ENCODE peak calls at places on chromosomes 4 and X, in seven cellular contexts. Y, R, H, D, G, S and N are unnamed samples.

GRCh38 chrX:24918715-24919114 is 97.0 kb downstream of the ARX start:
- DNase-seq in Y (no peak), G (no peak), S (no peak), R (no peak), D (no peak), H (no peak), N (no peak)

GRCh38 chr4:152983774-152984411 is 47.8 kb downstream of the FHDC1 start:
- DNase-seq in Y (no peak), D (no peak), G (no peak), H (no peak), S (no peak), R (no peak), N (no peak)

GRCh38 chrX:34877451-34877850 is 65.1 kb upstream of the FAM47B start:
- DNase-seq in S (no peak), H (no peak), R (no peak), D (no peak), G (no peak), Y (no peak), N (no peak)

GRCh38 chr4:186020793-186021407 is 48.1 kb upstream of the TLR3 start:
- DNase-seq in Y (no peak), G (no peak), D (no peak), S (no peak), R (no peak), H (no peak), N (no peak)

GRCh38 chr4:107366900-107367299 is 330.8 kb upstream of the DKK2 start:
- DNase-seq in D (no peak), R (no peak), Y (no peak), H (no peak), S (no peak), G (no peak), N (no peak)

GRCh38 chr4:3452376-3452775 is 10.6 kb downstream of the HGFAC start:
- DNase-seq in G (no peak), D (peak), S (no peak), Y (no peak), H (no peak), R (peak), N (no peak)

GRCh38 chrX:72576161-72576896 is 3.7 kb upstream of the HDAC8 start:
- DNase-seq in H (no peak), R (peak), S (no peak), D (no peak), G (no peak), Y (no peak), N (no peak)

GRCh38 chr4:65668201-65669007 is 1.9 kb downstream of the EPHA5 start:
- DNase-seq in D (no peak), S (no peak), H (no peak), G (peak), R (no peak), Y (no peak), N (no peak)

GRCh38 chrX:25640276-25640675 is 497.9 kb upstream of the MAGEB18 start:
- DNase-seq in Y (no peak), D (no peak), S (no peak), H (no peak), R (no peak), G (no peak), N (no peak)

GRCh38 chrX:1481636-1482529 is 29.2 kb upstream of the ASMTL start:
- DNase-seq in H (no peak), Y (peak), S (peak), R (peak), D (peak), G (no peak), N (no peak)

GRCh38 chrX:102155806-102156179 is at the start of gene BEX5:
- DNase-seq in D (peak), H (no peak), G (peak), Y (peak), S (no peak), R (no peak), N (no peak)

GRCh38 chr4:142815834-142816233 is 30.3 kb downstream of the INPP4B start:
- DNase-seq in H (no peak), G (no peak), Y (no peak), D (no peak), R (no peak), S (no peak), N (no peak)

GRCh38 chr4:110172972-110173371 is 25.4 kb downstream of the ELOVL6 start:
- DNase-seq in S (no peak), R (no peak), G (no peak), Y (no peak), H (no peak), D (no peak), N (no peak)

GRCh38 chr4:56320293-56320692 is 67.0 kb downstream of the AASDH start:
- DNase-seq in R (no peak), D (no peak), Y (no peak), G (no peak), S (no peak), H (no peak), N (no peak)

GRCh38 chr4:7112656-7113055 is 44.8 kb upstream of the GRPEL1 start:
- DNase-seq in D (no peak), H (no peak), S (no peak), Y (no peak), R (no peak), G (no peak), N (no peak)

GRCh38 chr4:38188631-38189101 is 228.5 kb downstream of the PTTG2 start:
- DNase-seq in H (no peak), R (no peak), S (no peak), G (no peak), D (no peak), Y (no peak), N (no peak)

GRCh38 chr4:127352220-127352619 is 280.5 kb upstream of the INTU start:
- DNase-seq in D (no peak), R (no peak), S (no peak), Y (peak), G (no peak), H (no peak), N (no peak)

GRCh38 chrX:113920661-113921060 is 663.2 kb upstream of the HTR2C start:
- DNase-seq in H (no peak), Y (no peak), D (no peak), R (no peak), S (no peak), G (no peak), N (no peak)

GRCh38 chrX:34638116-34638515 is 19.0 kb downstream of the TMEM47 start:
- DNase-seq in D (peak), R (peak), S (no peak), Y (no peak), G (peak), H (no peak), N (no peak)

GRCh38 chrX:41518127-41518840 is 71.1 kb downstream of the NYX start:
- DNase-seq in H (no peak), D (no peak), Y (no peak), R (no peak), S (no peak), G (no peak), N (no peak)

GRCh38 chr4:73692701-73693100 is 47.7 kb upstream of the CXCL8 start:
- DNase-seq in S (no peak), G (no peak), D (no peak), H (no peak), Y (no peak), R (peak), N (no peak)

GRCh38 chrX:69321006-69321655 is 155.9 kb upstream of the PJA1 start:
- DNase-seq in H (no peak), R (no peak), Y (no peak), D (no peak), G (peak), S (no peak), N (no peak)

GRCh38 chr4:150583287-150584197 is 1.6 kb downstream of the MAB21L2 start:
- DNase-seq in Y (no peak), H (no peak), G (peak), D (no peak), R (no peak), S (no peak), N (no peak)

GRCh38 chrX:373641-374471 is 12.9 kb downstream of the PPP2R3B start:
- DNase-seq in D (no peak), S (no peak), H (peak), G (no peak), R (peak), Y (no peak), N (no peak)

GRCh38 chr4:112147697-112148096 is 2.4 kb downstream of the FAM241A start:
- DNase-seq in R (no peak), S (no peak), Y (no peak), D (no peak), H (no peak), G (no peak), N (no peak)

GRCh38 chr4:188727746-188728145 is 588.5 kb downstream of the TRIML1 start:
- DNase-seq in D (no peak), Y (no peak), H (no peak), S (no peak), G (no peak), R (no peak), N (no peak)

GRCh38 chr4:120432451-120432850 is 365.8 kb upstream of the MAD2L1 start:
- DNase-seq in G (no peak), R (no peak), S (no peak), Y (no peak), D (no peak), H (no peak), N (no peak)

GRCh38 chrX:80573275-80573674 is 153.0 kb downstream of the TENT5D start:
- DNase-seq in H (no peak), Y (no peak), R (no peak), D (no peak), G (no peak), S (no peak), N (no peak)

GRCh38 chrX:110087485-110088356 is 84.8 kb downstream of the TMEM164 start:
- DNase-seq in D (no peak), G (no peak), S (no peak), Y (no peak), H (no peak), R (no peak), N (no peak)

GRCh38 chr4:143260750-143261149 is 75.9 kb upstream of the GAB1 start:
- DNase-seq in R (no peak), G (no peak), H (no peak), D (no peak), S (no peak), Y (no peak), N (no peak)

GRCh38 chrX:2710041-2710471 is 19.0 kb downstream of the CD99 start:
- DNase-seq in D (no peak), G (no peak), H (no peak), Y (no peak), R (no peak), S (no peak), N (no peak)

GRCh38 chr4:17163156-17163555 is 264.7 kb upstream of the LDB2 start:
- DNase-seq in R (no peak), Y (no peak), D (no peak), G (no peak), H (no peak), S (no peak), N (no peak)

GRCh38 chr4:173958445-173958844 is 325.0 kb downstream of the FBXO8 start:
- DNase-seq in R (no peak), H (no peak), S (no peak), G (no peak), Y (no peak), D (no peak), N (no peak)

GRCh38 chrX:42530027-42530426 is 247.9 kb downstream of the PPP1R2C start:
- DNase-seq in Y (no peak), G (no peak), S (no peak), D (no peak), H (no peak), R (no peak), N (no peak)

GRCh38 chrX:45001038-45001437 is 128.1 kb downstream of the KDM6A start:
- DNase-seq in D (no peak), R (no peak), Y (no peak), G (no peak), S (no peak), H (no peak), N (no peak)

GRCh38 chr4:4333265-4333706 is 43.2 kb downstream of the ZBTB49 start:
- DNase-seq in G (no peak), D (no peak), S (no peak), H (no peak), Y (no peak), R (no peak), N (no peak)

GRCh38 chr4:110175634-110176033 is 22.8 kb downstream of the ELOVL6 start:
- DNase-seq in S (no peak), G (no peak), R (no peak), D (no peak), Y (no peak), H (no peak), N (no peak)

DNA sequence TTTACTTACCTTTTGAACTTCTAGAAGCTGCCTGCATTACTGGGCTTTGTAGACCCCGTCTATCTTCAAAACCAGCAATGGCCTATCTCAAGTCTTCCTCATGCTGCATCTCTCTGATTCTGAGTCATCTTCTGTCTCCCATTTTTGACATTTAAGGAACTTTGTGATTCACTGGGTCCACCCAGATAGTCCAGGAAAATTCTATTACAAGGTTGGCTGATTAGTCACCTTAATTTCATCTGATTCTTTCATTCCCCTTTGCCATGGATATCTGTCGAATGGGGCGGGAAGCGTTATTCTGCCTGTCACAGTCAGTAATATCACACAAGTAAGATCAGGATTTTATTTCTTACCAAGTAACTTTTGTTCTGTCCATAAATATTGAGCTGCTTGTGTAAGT is 618.0 kb downstream of the CCSER1 start:
- DNase-seq in R (no peak), D (no peak), Y (no peak), S (no peak), H (no peak), G (no peak), N (no peak)
- TF ChIP-seq TAF1 in R (no peak), D (no peak), Y (no peak), S (no peak), H (no peak), G (no peak), N (no peak)

GRCh38 chr4:5504486-5504885 is 203.9 kb downstream of the EVC2 start:
- DNase-seq in R (no peak), S (no peak), H (no peak), Y (no peak), D (no peak), G (no peak), N (no peak)
- TF ChIP-seq TAF1 in R (no peak), S (no peak), H (no peak), Y (no peak), D (no peak), G (no peak), N (no peak)

GRCh38 chr4:87060957-87061356 is 126.1 kb downstream of the AFF1 start:
- DNase-seq in Y (no peak), H (no peak), S (no peak), D (no peak), G (no peak), R (no peak), N (no peak)
- TF ChIP-seq TAF1 in Y (no peak), H (no peak), S (no peak), D (no peak), G (no peak), R (no peak), N (no peak)

DNA sequence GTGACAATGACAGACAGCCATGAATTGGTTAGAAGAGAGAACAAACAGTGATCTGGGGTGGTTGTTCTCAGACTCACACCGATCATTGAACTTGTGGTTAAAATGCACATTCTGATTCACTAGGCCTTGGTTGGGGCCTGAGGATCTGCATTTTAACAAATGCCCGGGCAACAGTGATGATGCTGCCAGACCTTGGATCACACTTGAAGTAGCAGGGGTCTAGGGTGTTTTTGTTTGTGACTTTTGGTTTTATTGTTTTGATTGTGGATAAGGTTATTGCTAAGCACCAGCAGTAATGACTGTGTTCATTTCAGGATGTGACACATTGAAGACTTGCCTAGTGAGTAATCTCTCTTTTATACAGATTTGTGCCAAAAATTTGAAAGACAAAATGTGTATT is 36.5 kb downstream of the TXLNG start:
- DNase-seq in R (no peak), Y (no peak), H (no peak), S (no peak), G (no peak), D (no peak), N (no peak)
- TF ChIP-seq TAF1 in R (no peak), Y (no peak), H (no peak), S (no peak), G (no peak), D (no peak), N (no peak)

DNA sequence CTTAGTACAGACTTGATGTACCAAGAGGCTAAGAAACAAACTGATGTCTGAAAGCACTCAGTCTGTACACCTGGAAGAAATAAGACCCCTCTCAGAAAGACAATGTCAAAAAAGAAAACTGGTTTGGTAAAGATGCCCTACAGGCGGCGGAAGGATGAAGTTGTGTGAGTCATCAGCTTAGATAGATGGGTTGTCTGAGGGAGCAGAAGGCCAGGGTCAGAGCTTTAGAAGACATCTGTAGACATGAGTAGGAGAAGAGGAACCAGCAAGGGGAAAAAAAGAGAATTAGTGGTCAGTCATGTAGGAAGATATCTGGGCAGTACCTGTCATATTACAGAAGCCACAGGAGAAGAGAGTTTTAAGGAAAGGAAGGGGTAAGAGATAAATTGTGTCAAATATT is 8.3 kb downstream of the SRPX2 start:
- DNase-seq in R (no peak), H (no peak), D (no peak), S (no peak), Y (no peak), G (no peak), N (no peak)
- TF ChIP-seq TAF1 in R (no peak), H (no peak), D (no peak), S (no peak), Y (no peak), G (no peak), N (no peak)

GRCh38 chr4:93710847-93711430 is 117.6 kb upstream of the ATOH1 start:
- DNase-seq in R (no peak), D (no peak), S (no peak), H (no peak), G (no peak), Y (no peak), N (no peak)

DNA sequence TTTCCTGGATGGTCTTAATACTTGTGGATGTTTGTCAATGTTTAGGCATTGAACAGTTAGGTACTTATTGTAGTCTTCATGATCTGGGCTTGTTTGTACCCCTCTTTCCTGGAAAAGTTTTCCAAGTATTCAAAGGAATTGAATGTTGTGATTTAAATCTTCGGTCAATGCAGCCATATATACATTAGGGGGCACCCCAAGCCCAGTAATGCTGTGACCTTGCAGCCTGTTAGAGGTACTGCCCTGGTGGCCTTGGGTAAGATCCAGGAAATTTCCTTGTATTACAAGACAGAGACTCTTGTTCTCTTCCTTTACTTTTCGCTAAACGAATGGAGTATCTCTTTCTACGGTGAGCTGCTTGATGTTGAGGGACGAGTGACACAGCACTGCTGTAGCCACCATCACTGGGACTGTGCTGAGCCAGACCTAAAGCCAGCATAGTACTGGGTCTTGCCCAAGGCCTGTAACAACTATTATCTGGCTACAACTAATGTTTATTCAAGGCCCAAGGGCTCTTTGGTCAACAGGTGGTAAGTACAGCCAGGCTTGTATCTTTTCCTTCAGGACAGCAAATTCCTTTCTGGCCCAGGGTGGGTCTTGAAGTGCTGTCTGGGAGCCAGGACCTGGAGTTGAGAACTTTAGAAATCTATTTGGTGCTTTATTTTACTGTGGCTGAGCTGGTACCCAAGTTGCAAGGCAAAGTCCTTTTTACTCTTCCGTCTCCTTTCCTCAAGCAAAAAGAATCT is 118.3 kb upstream of the ATOH1 start:
- DNase-seq in Y (no peak), S (peak), H (no peak), D (no peak), G (peak), R (peak), N (no peak)
- TF ChIP-seq TAF1 in Y (no peak), S (no peak), H (no peak), D (no peak), G (no peak), R (no peak), N (no peak)

GRCh38 chr4:1983846-1984405 is 24.8 kb downstream of the NELFA start:
- DNase-seq in R (no peak), D (no peak), H (no peak), S (no peak), Y (no peak), G (no peak), N (no peak)
- TF ChIP-seq TAF1 in R (no peak), D (no peak), H (no peak), S (no peak), Y (no peak), G (no peak), N (no peak)

GRCh38 chr4:87270144-87270543 is 49.7 kb upstream of the KLHL8 start:
- DNase-seq in S (no peak), G (peak), D (peak), Y (peak), H (no peak), R (peak), N (no peak)
- TF ChIP-seq TAF1 in S (no peak), G (no peak), D (no peak), Y (no peak), H (no peak), R (no peak), N (no peak)

DNA sequence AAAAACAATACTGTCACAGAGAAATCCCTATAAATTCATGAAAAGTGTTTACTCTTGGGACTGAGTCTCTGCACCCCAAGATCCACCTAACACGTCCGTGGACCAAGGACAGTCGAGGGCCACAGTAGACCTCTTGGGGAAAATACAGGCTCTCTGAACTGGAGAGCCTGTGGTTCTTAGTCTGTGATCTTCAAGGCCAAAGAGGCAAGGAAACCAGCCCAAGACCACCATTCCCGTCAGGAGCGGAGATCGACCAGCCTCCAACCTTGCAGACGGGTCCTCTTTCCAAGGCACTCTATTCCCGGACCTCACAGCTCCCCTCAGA is 1.6 kb upstream of the APBB2 start:
- DNase-seq in S (no peak), D (no peak), H (no peak), Y (no peak), G (no peak), R (no peak), N (no peak)
- TF ChIP-seq TAF1 in S (no peak), D (no peak), H (no peak), Y (no peak), G (no peak), R (no peak), N (no peak)

DNA sequence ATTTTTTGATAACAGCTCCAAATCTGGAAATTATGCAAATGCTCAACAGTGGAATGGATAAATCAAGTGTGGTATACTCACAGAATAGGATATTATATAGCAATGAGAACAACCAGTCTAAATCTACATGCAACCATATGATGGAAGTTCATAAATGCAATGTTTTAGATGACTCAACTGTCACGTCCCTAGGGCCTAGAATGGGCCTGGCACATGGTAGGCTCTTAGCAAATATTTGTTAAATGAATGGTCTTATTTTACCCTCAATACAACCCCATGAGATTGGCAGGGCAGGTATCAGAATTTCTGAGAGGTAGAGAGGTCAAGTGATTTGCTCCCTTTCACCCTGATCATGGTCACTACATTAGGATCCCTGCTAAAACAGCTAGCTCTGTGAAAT is 14.6 kb upstream of the NKX3-2 start:
- DNase-seq in D (no peak), R (no peak), G (no peak), Y (no peak), H (no peak), S (no peak), N (no peak)
- TF ChIP-seq TAF1 in D (no peak), R (no peak), G (no peak), Y (no peak), H (no peak), S (no peak), N (no peak)